ENCODE peak calls at places on chromosomes 13 and 19, in four cellular contexts. X, H, Q and P are unnamed samples.
A peak's percentile ranks its signal among the peaks of the same experiment; 100 is the strongest.

GRCh38 chr13:23918208-23918607 is 20.9 kb upstream of the C1QTNF9B start:
- DNase-seq in X (peak; percentile 20), H (no peak), Q (no peak), P (no peak)

GRCh38 chr19:54415208-54415900 is at the start of gene TTYH1:
- DNase-seq in X (no peak), H (peak; percentile 22), Q (no peak), P (no peak)

GRCh38 chr13:64263285-64263684 is 2847.6 kb upstream of the PCDH20 start:
- DNase-seq in X (no peak), H (no peak), Q (no peak), P (no peak)

GRCh38 chr19:54952591-54953344 is 5.4 kb upstream of the NLRP7 start:
- DNase-seq in X (peak; percentile 36), H (no peak), Q (no peak), P (no peak)

GRCh38 chr19:32313866-32314265 is 31.5 kb upstream of the ZNF507 start:
- DNase-seq in X (no peak), H (no peak), Q (no peak), P (no peak)

GRCh38 chr13:109121826-109122225 is 492.4 kb downstream of the MYO16 start:
- DNase-seq in X (no peak), H (no peak), Q (no peak), P (no peak)

GRCh38 chr19:5949792-5950305 is 28.1 kb downstream of the RANBP3 start:
- DNase-seq in X (no peak), H (no peak), Q (no peak), P (no peak)

GRCh38 chr13:46899801-46900200 is 2.9 kb upstream of the HTR2A start:
- DNase-seq in X (no peak), H (no peak), Q (no peak), P (no peak)

GRCh38 chr13:40388617-40389016 is 277.8 kb downstream of the FOXO1 start:
- DNase-seq in X (no peak), H (no peak), Q (no peak), P (no peak)

GRCh38 chr13:110269509-110270185 is 37.3 kb downstream of the COL4A1 start:
- DNase-seq in X (no peak), H (no peak), Q (no peak), P (no peak)

GRCh38 chr19:49196527-49197240 is 39.1 kb downstream of the TRPM4 start:
- DNase-seq in X (no peak), H (no peak), Q (no peak), P (no peak)

GRCh38 chr13:106602178-106602577 is 34.2 kb upstream of the ARGLU1 start:
- DNase-seq in X (no peak), H (no peak), Q (no peak), P (no peak)